ENCODE peak calls at places on chromosomes 5 and 9, in seven cellular contexts. One of them, this sample, is unnamed.

GRCh38 chr5:7926296-7926695 is 57.3 kb downstream of the MTRR start:
- DNase-seq in right lobe of liver: no peak
- DNase-seq in sigmoid colon: no peak
- DNase-seq in adrenal gland: no peak
- DNase-seq in stomach: no peak
- DNase-seq in testis: no peak
- DNase-seq in heart left ventricle: no peak
- DNase-seq in this sample: no peak

GRCh38 chr5:177023247-177023703 is 779 bp downstream of the ZNF346 start:
- DNase-seq in right lobe of liver: no peak
- DNase-seq in sigmoid colon: no peak
- DNase-seq in adrenal gland: no peak
- DNase-seq in stomach: no peak
- DNase-seq in testis: no peak
- DNase-seq in heart left ventricle: no peak
- DNase-seq in this sample: peak

GRCh38 chr5:76715734-76716455 is at the start of gene F2R:
- DNase-seq in right lobe of liver: peak
- DNase-seq in sigmoid colon: no peak
- DNase-seq in adrenal gland: no peak
- DNase-seq in stomach: peak
- DNase-seq in testis: peak
- DNase-seq in heart left ventricle: peak
- DNase-seq in this sample: peak

GRCh38 chr9:73847536-73847935 is 649.6 kb upstream of the RORB start:
- DNase-seq in right lobe of liver: no peak
- DNase-seq in sigmoid colon: no peak
- DNase-seq in adrenal gland: no peak
- DNase-seq in stomach: no peak
- DNase-seq in testis: no peak
- DNase-seq in heart left ventricle: no peak
- DNase-seq in this sample: no peak

GRCh38 chr9:89466451-89467277 is 31.2 kb downstream of the SEMA4D start:
- DNase-seq in right lobe of liver: no peak
- DNase-seq in sigmoid colon: peak
- DNase-seq in adrenal gland: no peak
- DNase-seq in stomach: no peak
- DNase-seq in testis: no peak
- DNase-seq in heart left ventricle: no peak
- DNase-seq in this sample: peak

GRCh38 chr5:135635471-135635870 is 56.7 kb upstream of the CXCL14 start:
- DNase-seq in right lobe of liver: no peak
- DNase-seq in sigmoid colon: no peak
- DNase-seq in adrenal gland: no peak
- DNase-seq in stomach: no peak
- DNase-seq in testis: no peak
- DNase-seq in heart left ventricle: no peak
- DNase-seq in this sample: peak

GRCh38 chr5:108345541-108346171 is 36.2 kb downstream of the FBXL17 start:
- DNase-seq in right lobe of liver: no peak
- DNase-seq in sigmoid colon: no peak
- DNase-seq in adrenal gland: no peak
- DNase-seq in stomach: no peak
- DNase-seq in testis: no peak
- DNase-seq in heart left ventricle: no peak
- DNase-seq in this sample: no peak

GRCh38 chr9:104088416-104088815 is 5.7 kb upstream of the SMC2 start:
- DNase-seq in right lobe of liver: no peak
- DNase-seq in sigmoid colon: no peak
- DNase-seq in adrenal gland: no peak
- DNase-seq in stomach: no peak
- DNase-seq in testis: no peak
- DNase-seq in heart left ventricle: no peak
- DNase-seq in this sample: no peak

GRCh38 chr9:135521608-135522095 is 412 bp downstream of the LCN1 start:
- DNase-seq in right lobe of liver: no peak
- DNase-seq in sigmoid colon: peak
- DNase-seq in adrenal gland: peak
- DNase-seq in stomach: peak
- DNase-seq in testis: no peak
- DNase-seq in heart left ventricle: no peak
- DNase-seq in this sample: no peak

GRCh38 chr9:16873131-16873787 is 2.8 kb upstream of the BNC2 start:
- DNase-seq in right lobe of liver: no peak
- DNase-seq in sigmoid colon: no peak
- DNase-seq in adrenal gland: no peak
- DNase-seq in stomach: no peak
- DNase-seq in testis: no peak
- DNase-seq in heart left ventricle: no peak
- DNase-seq in this sample: no peak

GRCh38 chr5:171438753-171439152 is 19.3 kb downstream of the FGF18 start:
- DNase-seq in right lobe of liver: no peak
- DNase-seq in sigmoid colon: no peak
- DNase-seq in adrenal gland: no peak
- DNase-seq in stomach: no peak
- DNase-seq in testis: no peak
- DNase-seq in heart left ventricle: no peak
- DNase-seq in this sample: no peak

GRCh38 chr5:136056336-136056735 is 27.5 kb downstream of the TGFBI start:
- DNase-seq in right lobe of liver: no peak
- DNase-seq in sigmoid colon: no peak
- DNase-seq in adrenal gland: no peak
- DNase-seq in stomach: no peak
- DNase-seq in testis: no peak
- DNase-seq in heart left ventricle: no peak
- DNase-seq in this sample: no peak

GRCh38 chr5:77003246-77003645 is 27.0 kb upstream of the AGGF1 start:
- DNase-seq in right lobe of liver: no peak
- DNase-seq in sigmoid colon: no peak
- DNase-seq in adrenal gland: no peak
- DNase-seq in stomach: no peak
- DNase-seq in testis: no peak
- DNase-seq in heart left ventricle: no peak
- DNase-seq in this sample: no peak

GRCh38 chr5:157497875-157498611 is 38.0 kb downstream of the NIPAL4 start:
- DNase-seq in right lobe of liver: no peak
- DNase-seq in sigmoid colon: peak
- DNase-seq in adrenal gland: no peak
- DNase-seq in stomach: no peak
- DNase-seq in testis: no peak
- DNase-seq in heart left ventricle: no peak
- DNase-seq in this sample: no peak

GRCh38 chr5:17192191-17192590 is 25.2 kb upstream of the BASP1 start:
- DNase-seq in right lobe of liver: no peak
- DNase-seq in sigmoid colon: no peak
- DNase-seq in adrenal gland: no peak
- DNase-seq in stomach: no peak
- DNase-seq in testis: peak
- DNase-seq in heart left ventricle: no peak
- DNase-seq in this sample: no peak

GRCh38 chr5:146388418-146388817 is 49.8 kb downstream of the POU4F3 start:
- DNase-seq in right lobe of liver: no peak
- DNase-seq in sigmoid colon: no peak
- DNase-seq in adrenal gland: no peak
- DNase-seq in stomach: no peak
- DNase-seq in testis: no peak
- DNase-seq in heart left ventricle: no peak
- DNase-seq in this sample: no peak

GRCh38 chr5:172681421-172681820 is 40.4 kb downstream of the NEURL1B start:
- DNase-seq in right lobe of liver: no peak
- DNase-seq in sigmoid colon: no peak
- DNase-seq in adrenal gland: no peak
- DNase-seq in stomach: no peak
- DNase-seq in testis: no peak
- DNase-seq in heart left ventricle: no peak
- DNase-seq in this sample: no peak

GRCh38 chr5:136729901-136730355 is 364.6 kb upstream of the TRPC7 start:
- DNase-seq in right lobe of liver: no peak
- DNase-seq in sigmoid colon: no peak
- DNase-seq in adrenal gland: no peak
- DNase-seq in stomach: no peak
- DNase-seq in testis: no peak
- DNase-seq in heart left ventricle: no peak
- DNase-seq in this sample: no peak

GRCh38 chr5:59276886-59277514 is 616.5 kb downstream of the PDE4D start:
- DNase-seq in right lobe of liver: no peak
- DNase-seq in sigmoid colon: peak
- DNase-seq in adrenal gland: no peak
- DNase-seq in stomach: no peak
- DNase-seq in testis: no peak
- DNase-seq in heart left ventricle: peak
- DNase-seq in this sample: no peak

GRCh38 chr5:116814656-116815055 is 240.0 kb upstream of the SEMA6A start:
- DNase-seq in right lobe of liver: no peak
- DNase-seq in sigmoid colon: no peak
- DNase-seq in adrenal gland: no peak
- DNase-seq in stomach: no peak
- DNase-seq in testis: no peak
- DNase-seq in heart left ventricle: no peak
- DNase-seq in this sample: no peak

GRCh38 chr5:148090780-148091221 is 27.0 kb downstream of the SPINK5 start:
- DNase-seq in right lobe of liver: no peak
- DNase-seq in sigmoid colon: no peak
- DNase-seq in adrenal gland: no peak
- DNase-seq in stomach: no peak
- DNase-seq in testis: no peak
- DNase-seq in heart left ventricle: no peak
- DNase-seq in this sample: no peak

DNA sequence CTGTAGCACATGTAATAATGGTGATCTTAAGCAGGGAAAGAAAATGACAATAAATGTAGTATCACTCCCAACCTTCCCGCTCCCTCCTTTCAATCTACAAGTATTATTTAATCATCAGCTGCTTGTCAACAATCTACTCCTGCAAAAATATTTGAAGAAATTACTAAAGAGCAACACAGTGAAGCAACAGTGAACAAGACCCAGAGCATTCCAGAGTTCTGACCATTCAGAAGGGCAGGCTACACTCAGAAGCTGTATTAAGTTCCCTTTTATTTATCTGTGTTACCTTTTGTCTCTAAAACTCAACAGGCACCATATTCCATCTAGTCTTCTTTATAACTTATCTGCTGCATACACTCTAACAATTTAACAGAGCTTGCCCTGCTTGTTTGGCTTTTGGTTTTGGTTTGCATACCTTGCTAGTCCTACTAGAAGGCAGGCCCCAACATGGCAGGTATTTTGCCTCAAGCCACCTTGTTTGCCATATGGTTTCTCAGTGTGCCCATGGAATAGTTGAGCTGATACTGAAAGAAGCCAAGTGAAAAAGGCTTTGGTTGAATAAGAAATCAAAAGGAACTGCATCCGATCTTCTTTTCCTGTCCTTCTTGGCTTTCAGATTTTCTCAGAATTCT is 253.9 kb downstream of the CEMIP2 start:
- DNase-seq in right lobe of liver: no peak
- DNase-seq in sigmoid colon: no peak
- DNase-seq in adrenal gland: no peak
- DNase-seq in stomach: no peak
- DNase-seq in testis: no peak
- DNase-seq in heart left ventricle: no peak
- DNase-seq in this sample: no peak
- H3K4me3 ChIP-seq in right lobe of liver: no peak
- H3K4me3 ChIP-seq in sigmoid colon: no peak
- H3K4me3 ChIP-seq in adrenal gland: no peak
- H3K4me3 ChIP-seq in stomach: no peak
- H3K4me3 ChIP-seq in testis: no peak
- H3K4me3 ChIP-seq in heart left ventricle: no peak
- H3K4me3 ChIP-seq in this sample: no peak

GRCh38 chr9:113401027-113401792 is at the start of gene ALAD:
- DNase-seq in right lobe of liver: peak
- DNase-seq in sigmoid colon: peak
- DNase-seq in adrenal gland: peak
- DNase-seq in stomach: peak
- DNase-seq in testis: peak
- DNase-seq in heart left ventricle: peak
- DNase-seq in this sample: peak
- TF ChIP-seq POLR2A in right lobe of liver: peak
- TF ChIP-seq POLR2A in sigmoid colon: peak
- TF ChIP-seq POLR2A in adrenal gland: peak
- TF ChIP-seq POLR2A in stomach: peak
- TF ChIP-seq POLR2A in testis: no peak
- TF ChIP-seq POLR2A in heart left ventricle: no peak
- TF ChIP-seq POLR2A in this sample: no peak

DNA sequence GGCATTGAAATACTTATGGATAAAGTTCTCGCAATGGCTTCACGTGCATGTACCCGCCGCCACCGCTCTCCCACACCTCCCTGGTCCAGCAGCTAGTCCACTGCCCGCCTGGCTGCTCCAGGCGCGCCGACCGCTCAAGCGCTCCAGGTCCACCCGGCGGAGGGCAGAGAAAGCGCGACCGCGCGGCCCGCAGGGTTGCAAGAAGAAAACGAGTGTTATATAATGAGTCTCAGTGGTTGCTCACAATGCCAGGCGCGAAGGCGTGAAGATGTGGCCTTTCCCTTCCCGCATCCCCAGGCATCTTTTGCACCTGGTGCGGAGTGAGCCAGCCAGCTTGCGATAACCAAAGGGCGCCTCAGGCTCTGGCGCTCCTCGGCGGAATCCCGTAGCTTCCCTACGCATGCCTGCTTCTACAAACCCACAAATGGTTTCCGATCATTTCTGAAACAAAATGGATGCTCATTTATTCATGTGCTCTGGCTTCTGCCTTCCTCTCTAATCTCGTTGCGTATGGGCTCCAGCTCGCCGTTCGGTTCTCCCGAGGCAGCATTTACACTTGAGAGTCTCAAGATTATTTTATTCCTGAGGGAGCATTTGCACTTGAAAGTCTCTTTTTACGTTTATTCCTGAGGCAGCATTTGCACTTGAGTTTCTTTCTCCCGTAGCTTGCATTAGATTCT is 25.7 kb downstream of the CDKN2A start:
- DNase-seq in right lobe of liver: no peak
- DNase-seq in sigmoid colon: no peak
- DNase-seq in adrenal gland: no peak
- DNase-seq in stomach: no peak
- DNase-seq in testis: no peak
- DNase-seq in heart left ventricle: no peak
- DNase-seq in this sample: peak
- H3K4me3 ChIP-seq in right lobe of liver: no peak
- H3K4me3 ChIP-seq in sigmoid colon: no peak
- H3K4me3 ChIP-seq in adrenal gland: no peak
- H3K4me3 ChIP-seq in stomach: no peak
- H3K4me3 ChIP-seq in testis: no peak
- H3K4me3 ChIP-seq in heart left ventricle: no peak
- H3K4me3 ChIP-seq in this sample: no peak

GRCh38 chr5:98463222-98463621 is 310.2 kb upstream of the RGMB start:
- DNase-seq in right lobe of liver: no peak
- DNase-seq in sigmoid colon: no peak
- DNase-seq in adrenal gland: no peak
- DNase-seq in stomach: no peak
- DNase-seq in testis: no peak
- DNase-seq in heart left ventricle: no peak
- DNase-seq in this sample: no peak
- TF ChIP-seq POLR2A in right lobe of liver: no peak
- TF ChIP-seq POLR2A in sigmoid colon: no peak
- TF ChIP-seq POLR2A in adrenal gland: no peak
- TF ChIP-seq POLR2A in stomach: no peak
- TF ChIP-seq POLR2A in testis: no peak
- TF ChIP-seq POLR2A in heart left ventricle: no peak
- TF ChIP-seq POLR2A in this sample: no peak

GRCh38 chr5:111854196-111854595 is 97.2 kb upstream of the NREP start:
- DNase-seq in right lobe of liver: no peak
- DNase-seq in sigmoid colon: no peak
- DNase-seq in adrenal gland: no peak
- DNase-seq in stomach: no peak
- DNase-seq in testis: no peak
- DNase-seq in heart left ventricle: no peak
- DNase-seq in this sample: no peak
- H3K4me3 ChIP-seq in right lobe of liver: no peak
- H3K4me3 ChIP-seq in sigmoid colon: no peak
- H3K4me3 ChIP-seq in adrenal gland: no peak
- H3K4me3 ChIP-seq in stomach: no peak
- H3K4me3 ChIP-seq in testis: no peak
- H3K4me3 ChIP-seq in heart left ventricle: no peak
- H3K4me3 ChIP-seq in this sample: no peak

GRCh38 chr9:95511232-95511951 is 5.4 kb downstream of the PTCH1 start:
- DNase-seq in right lobe of liver: peak
- DNase-seq in sigmoid colon: peak
- DNase-seq in adrenal gland: peak
- DNase-seq in stomach: peak
- DNase-seq in testis: peak
- DNase-seq in heart left ventricle: no peak
- DNase-seq in this sample: peak
- TF ChIP-seq POLR2A in right lobe of liver: no peak
- TF ChIP-seq POLR2A in sigmoid colon: no peak
- TF ChIP-seq POLR2A in adrenal gland: no peak
- TF ChIP-seq POLR2A in stomach: no peak
- TF ChIP-seq POLR2A in testis: no peak
- TF ChIP-seq POLR2A in heart left ventricle: no peak
- TF ChIP-seq POLR2A in this sample: no peak